ENCODE peak calls at places on chromosomes 12 and 14, in five cellular contexts. R is HCT116, N is fibroblast of lung, K is Caki2, H is endothelial cell. C is an unnamed sample.

GRCh38 chr12:10241781-10242180 is 29.1 kb downstream of the GABARAPL1 start:
- DNase-seq in H (no peak), K (no peak), N (no peak), R (no peak), C (no peak)

GRCh38 chr12:69254046-69254445 is 14.7 kb downstream of the CPSF6 start:
- DNase-seq in N (peak; percentile 63), H (no peak), R (peak; percentile 33), K (peak; percentile 49), C (peak; percentile 32)

GRCh38 chr12:125794401-125794800 is 729.2 kb downstream of the AACS start:
- DNase-seq in N (no peak), R (no peak), K (no peak), H (no peak), C (no peak)

GRCh38 chr12:78938341-78939084 is 73.9 kb downstream of the SYT1 start:
- DNase-seq in R (no peak), K (no peak), H (no peak), N (no peak), C (no peak)

GRCh38 chr14:104893435-104894207 is 28.6 kb downstream of the CEP170B start:
- DNase-seq in N (no peak), H (peak; percentile 3), R (no peak), K (no peak), C (no peak)

GRCh38 chr14:100149789-100150611 is 9.4 kb downstream of the DEGS2 start:
- DNase-seq in H (no peak), K (no peak), R (no peak), N (no peak), C (no peak)

GRCh38 chr12:95762123-95762785 is 28.3 kb downstream of the NTN4 start:
- DNase-seq in R (no peak), N (no peak), K (no peak), H (no peak), C (no peak)

GRCh38 chr14:51293926-51294290 is 53.9 kb downstream of the TMX1 start:
- DNase-seq in R (no peak), K (no peak), H (no peak), N (no peak), C (no peak)

GRCh38 chr14:33163109-33163508 is 224.4 kb downstream of the NPAS3 start:
- DNase-seq in K (no peak), N (no peak), H (no peak), R (no peak), C (no peak)

GRCh38 chr14:89484445-89484844 is 67.4 kb upstream of the FOXN3 start:
- DNase-seq in H (no peak), R (no peak), K (no peak), N (no peak), C (no peak)

GRCh38 chr12:104411826-104412626 is 44.7 kb upstream of the CHST11 start:
- DNase-seq in N (no peak), K (no peak), R (no peak), H (no peak), C (no peak)

GRCh38 chr14:84969501-84969900 is 560.4 kb upstream of the FLRT2 start:
- DNase-seq in R (no peak), N (no peak), K (no peak), H (no peak), C (no peak)

GRCh38 chr12:110530511-110530910 is 28.4 kb downstream of the RAD9B start:
- DNase-seq in N (no peak), K (no peak), H (no peak), R (no peak), C (no peak)

GRCh38 chr12:124709722-124710656 is 142.6 kb upstream of the NCOR2 start:
- DNase-seq in N (peak; percentile 74), K (no peak), R (no peak), H (no peak), C (no peak)

GRCh38 chr14:30974628-30975027 is 50.8 kb upstream of the AP4S1 start:
- DNase-seq in H (no peak), K (no peak), R (no peak), N (peak; percentile 39), C (no peak)

GRCh38 chr12:108899145-108899544 is 19.3 kb downstream of the DAO start:
- DNase-seq in N (no peak), H (no peak), R (no peak), K (no peak), C (no peak)

GRCh38 chr14:73997944-73998451 is 21.1 kb downstream of the ENTPD5 start:
- DNase-seq in H (no peak), N (no peak), K (no peak), R (no peak), C (no peak)

GRCh38 chr12:116314477-116314876 is 37.0 kb upstream of the MED13L start:
- DNase-seq in K (no peak), R (no peak), N (no peak), H (no peak), C (no peak)

GRCh38 chr12:124713041-124713435 is 145.6 kb upstream of the NCOR2 start:
- DNase-seq in H (no peak), N (no peak), R (no peak), K (no peak), C (no peak)

GRCh38 chr14:103552011-103552797 is 10.3 kb downstream of the BAG5 start:
- DNase-seq in N (no peak), H (no peak), K (peak; percentile 79), R (no peak), C (peak; percentile 16)

GRCh38 chr12:110466791-110467190 is 1.3 kb downstream of the GPN3 start:
- DNase-seq in K (no peak), N (no peak), H (no peak), R (no peak), C (no peak)

GRCh38 chr14:104845834-104846441 is 19.1 kb upstream of the CEP170B start:
- DNase-seq in H (no peak), K (no peak), R (no peak), N (no peak), C (no peak)

GRCh38 chr14:24098927-24099813 is 5.1 kb downstream of the PCK2 start:
- DNase-seq in H (no peak), R (no peak), N (no peak), K (no peak), C (no peak)

GRCh38 chr12:98736352-98737326 is 91.5 kb downstream of the APAF1 start:
- DNase-seq in R (no peak), N (peak; percentile 62), K (peak; percentile 6), H (no peak), C (no peak)